ENCODE peak calls at places on chromosomes 6 and 20, in seven cellular contexts. R, G, Y, E, T, X and W are unnamed samples.

GRCh38 chr20:49328790-49329189 is 50.9 kb upstream of the ZNFX1 start:
- DNase-seq in E (no peak), R (no peak), Y (no peak), G (no peak), X (no peak), T (no peak), W (no peak)

GRCh38 chr20:49795125-49795424 is 17.6 kb upstream of the SLC9A8 start:
- DNase-seq in G (no peak), R (no peak), Y (no peak), X (no peak), T (no peak), E (no peak), W (no peak)

GRCh38 chr6:39200498-39201020 is 28.7 kb downstream of the KCNK5 start:
- DNase-seq in E (no peak), T (no peak), X (no peak), G (no peak), Y (no peak), R (peak), W (no peak)

GRCh38 chr6:15945593-15946159 is 183.2 kb upstream of the MYLIP start:
- DNase-seq in G (no peak), E (peak), X (no peak), Y (no peak), R (no peak), T (no peak), W (peak)

GRCh38 chr6:78465042-78465634 is 402.2 kb upstream of the IRAK1BP1 start:
- DNase-seq in E (no peak), R (no peak), Y (no peak), X (no peak), G (no peak), T (no peak), W (no peak)

GRCh38 chr20:63253438-63254236 is 626 bp downstream of the NKAIN4 start:
- DNase-seq in R (no peak), X (no peak), E (no peak), G (no peak), T (no peak), Y (no peak), W (no peak)

GRCh38 chr6:16844183-16844582 is 82.9 kb upstream of the ATXN1 start:
- DNase-seq in Y (no peak), E (peak), X (no peak), T (no peak), G (no peak), R (no peak), W (peak)

GRCh38 chr20:44187763-44188709 is 1.0 kb upstream of the JPH2 start:
- DNase-seq in X (peak), T (peak), R (no peak), E (no peak), G (no peak), Y (no peak), W (peak)

GRCh38 chr6:3229566-3230274 is 2.3 kb upstream of the TUBB2B start:
- DNase-seq in G (no peak), Y (peak), X (peak), R (no peak), T (no peak), E (no peak), W (no peak)

GRCh38 chr20:63252157-63252780 is 2.0 kb downstream of the NKAIN4 start:
- DNase-seq in T (no peak), R (no peak), Y (no peak), X (no peak), G (no peak), E (no peak), W (no peak)

GRCh38 chr6:87588756-87589407 is 905 bp downstream of the RARS2 start:
- DNase-seq in X (no peak), G (no peak), R (no peak), T (no peak), E (peak), Y (no peak), W (peak)

GRCh38 chr20:44422083-44422482 is 53.6 kb upstream of the TTPAL start:
- DNase-seq in E (peak), G (no peak), T (no peak), X (no peak), Y (no peak), R (peak), W (peak)

GRCh38 chr6:144138542-144138941 is 11.8 kb upstream of the STX11 start:
- DNase-seq in Y (no peak), X (no peak), G (no peak), T (no peak), E (no peak), R (no peak), W (peak)

GRCh38 chr6:45951771-45952529 is 63.7 kb downstream of the CLIC5 start:
- DNase-seq in X (no peak), G (no peak), Y (no peak), R (no peak), E (no peak), T (no peak), W (no peak)

GRCh38 chr20:3797226-3797545 is 1.1 kb downstream of the CDC25B start:
- DNase-seq in G (no peak), R (no peak), E (no peak), T (no peak), X (no peak), Y (peak), W (no peak)

GRCh38 chr6:13304580-13305255 is 23.6 kb downstream of the TBC1D7 start:
- DNase-seq in R (no peak), Y (peak), X (peak), T (no peak), G (peak), E (no peak), W (no peak)

GRCh38 chr6:13304101-13304500 is 24.2 kb downstream of the TBC1D7 start:
- DNase-seq in E (no peak), X (no peak), T (no peak), G (peak), R (no peak), Y (no peak), W (no peak)

GRCh38 chr6:13302751-13303667 is 25.3 kb downstream of the TBC1D7 start:
- DNase-seq in X (peak), E (peak), R (peak), Y (peak), G (peak), T (peak), W (peak)

GRCh38 chr6:13302291-13302690 is 26.0 kb downstream of the TBC1D7 start:
- DNase-seq in Y (no peak), R (no peak), T (no peak), E (no peak), G (peak), X (no peak), W (no peak)

DNA sequence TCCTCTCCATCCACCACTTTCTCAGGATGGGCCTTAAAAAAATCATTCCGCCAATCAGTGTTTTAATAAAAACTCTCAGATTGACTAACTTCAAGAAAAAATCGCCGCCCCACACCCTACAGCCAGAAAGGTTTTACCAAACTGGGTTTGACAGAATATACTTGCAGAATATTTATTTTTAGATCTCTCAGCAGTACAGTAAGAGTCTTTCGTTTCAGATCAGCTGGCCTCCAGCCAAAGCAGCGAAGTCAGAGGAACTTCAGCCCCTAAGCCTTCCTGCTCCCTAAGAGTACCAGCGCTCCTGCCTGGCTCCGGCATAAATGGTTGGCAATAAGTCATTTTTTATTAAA is 24.7 kb downstream of the TBC1D7 start:
- DNase-seq in G (peak), E (peak), R (no peak), Y (peak), T (peak), X (peak), W (peak)
- H3K4me3 ChIP-seq in G (no peak), E (peak), R (no peak), Y (peak), T (peak), X (peak), W (no peak)

GRCh38 chr6:134183844-134184243 is 131.4 kb upstream of the SLC2A12 start:
- DNase-seq in E (no peak), T (no peak), G (no peak), Y (no peak), R (peak), X (no peak), W (no peak)
- TF ChIP-seq CTCF in E (no peak), T (no peak), G (no peak), Y (no peak), R (no peak), X (no peak), W (no peak)

GRCh38 chr6:107564223-107564855 is 74.4 kb downstream of the SOBP start:
- DNase-seq in R (no peak), G (no peak), Y (no peak), E (no peak), X (no peak), T (no peak), W (no peak)

GRCh38 chr6:107563694-107564093 is 73.8 kb downstream of the SOBP start:
- DNase-seq in G (no peak), R (no peak), T (peak), E (no peak), Y (no peak), X (no peak), W (no peak)

GRCh38 chr6:107557698-107558097 is 67.8 kb downstream of the SOBP start:
- DNase-seq in G (no peak), T (no peak), X (no peak), Y (no peak), R (no peak), E (no peak), W (no peak)

GRCh38 chr6:107560657-107561056 is 70.7 kb downstream of the SOBP start:
- DNase-seq in E (peak), T (peak), R (no peak), X (no peak), Y (peak), G (no peak), W (peak)

DNA sequence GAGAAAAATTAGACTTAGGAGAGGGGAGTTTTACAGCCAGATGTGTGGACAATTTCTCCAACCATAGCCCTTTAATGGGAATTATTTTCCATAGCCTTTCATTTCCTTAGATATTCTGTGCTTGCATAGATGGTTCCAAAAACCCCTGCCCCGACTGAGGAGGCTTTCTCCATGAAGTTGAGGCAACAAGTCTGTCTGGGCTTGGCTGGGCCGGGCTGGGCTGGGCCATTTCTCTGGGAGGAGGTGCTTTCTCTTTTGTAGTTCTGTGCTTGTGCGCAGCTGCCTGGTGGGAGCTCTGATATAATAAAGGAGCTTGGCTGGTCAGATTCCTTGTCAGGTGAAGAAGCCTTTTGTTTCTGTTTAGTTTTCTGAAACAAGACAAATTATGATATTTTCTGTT is 71.4 kb downstream of the SOBP start:
- DNase-seq in R (no peak), T (peak), Y (no peak), E (no peak), X (no peak), G (no peak), W (no peak)
- H3K4me3 ChIP-seq in R (no peak), T (no peak), Y (no peak), E (no peak), X (no peak), G (no peak), W (no peak)

GRCh38 chr6:32079566-32080290 is 29.4 kb downstream of the TNXB start:
- DNase-seq in Y (no peak), T (no peak), E (no peak), R (peak), G (no peak), X (no peak), W (no peak)
- TF ChIP-seq CTCF in Y (no peak), T (no peak), E (no peak), R (no peak), G (no peak), X (no peak), W (no peak)

GRCh38 chr6:139407718-139408222 is 33.3 kb upstream of the CITED2 start:
- DNase-seq in E (peak), X (no peak), T (no peak), Y (no peak), G (no peak), R (peak), W (peak)
- H3K4me3 ChIP-seq in E (no peak), X (no peak), T (no peak), Y (no peak), G (no peak), R (peak), W (no peak)

GRCh38 chr6:32397252-32397920 is 9.6 kb downstream of the BTNL2 start:
- DNase-seq in G (no peak), T (no peak), E (no peak), R (no peak), X (peak), Y (peak), W (peak)

GRCh38 chr6:32387946-32388345 is 16.2 kb upstream of the TSBP1 start:
- DNase-seq in E (no peak), G (no peak), Y (no peak), T (no peak), R (no peak), X (no peak), W (no peak)

GRCh38 chr6:32396028-32396427 is 11.0 kb downstream of the BTNL2 start:
- DNase-seq in R (no peak), E (no peak), Y (no peak), X (no peak), T (no peak), G (no peak), W (no peak)

GRCh38 chr6:32393660-32394420 is 13.1 kb downstream of the BTNL2 start:
- DNase-seq in T (no peak), X (peak), R (no peak), Y (no peak), E (no peak), G (no peak), W (no peak)
- TF ChIP-seq CTCF in T (no peak), X (no peak), R (no peak), Y (no peak), E (no peak), G (no peak), W (no peak)

DNA sequence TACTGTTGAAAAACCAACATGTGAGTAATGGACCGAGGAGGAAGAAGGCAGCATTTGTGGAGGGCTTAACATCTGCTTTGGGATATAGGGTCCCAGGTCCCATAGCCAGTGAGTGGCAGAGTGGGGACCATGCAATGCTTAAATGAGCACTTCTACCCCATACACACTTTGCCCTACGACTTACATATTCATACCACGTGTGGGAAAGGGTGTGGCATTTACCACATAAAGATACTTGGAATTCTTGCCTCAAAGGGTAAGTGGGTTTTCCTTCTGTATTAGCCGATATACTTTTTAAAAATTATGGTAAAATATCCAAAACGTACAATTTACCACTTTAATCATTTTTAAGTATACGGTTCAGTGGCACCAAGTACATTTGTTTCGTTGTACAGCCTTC is 199.3 kb downstream of the BACH2 start:
- DNase-seq in R (no peak), Y (no peak), E (peak), G (no peak), X (no peak), T (no peak), W (no peak)
- H3K4me3 ChIP-seq in R (no peak), Y (no peak), E (no peak), G (no peak), X (no peak), T (no peak), W (no peak)